ENCODE peak calls at places on chromosomes 6 and 20, in six cellular contexts. X is heart left ventricle, H is H1, R is uterus, K is A549, V is tibial nerve. F is an unnamed sample.

GRCh38 chr6:158836625-158837311 is 17.6 kb upstream of the EZR start:
- DNase-seq in X (no peak), H (no peak), R (no peak), K (no peak), V (no peak), F (no peak)

GRCh38 chr20:49281059-49281912 is 3.4 kb upstream of the ZNFX1 start:
- DNase-seq in X (no peak), H (no peak), R (no peak), K (peak), V (no peak), F (no peak)

GRCh38 chr20:3730803-3731370 is 1.6 kb upstream of the HSPA12B start:
- DNase-seq in X (peak), H (no peak), R (no peak), K (no peak), V (no peak), F (no peak)

GRCh38 chr6:133724726-133725125 is 164.2 kb upstream of the TCF21 start:
- DNase-seq in X (no peak), H (no peak), R (no peak), K (no peak), V (no peak), F (no peak)

GRCh38 chr6:127641905-127642304 is 64.9 kb downstream of the C6orf58 start:
- DNase-seq in X (no peak), H (peak), R (no peak), K (peak), V (no peak), F (no peak)

GRCh38 chr6:100078509-100078908 is 84.5 kb upstream of the MCHR2 start:
- DNase-seq in X (no peak), H (peak), R (no peak), K (peak), V (no peak), F (no peak)

GRCh38 chr6:1736346-1737105 is 126.8 kb downstream of the FOXC1 start:
- DNase-seq in X (no peak), H (no peak), R (no peak), K (no peak), V (no peak), F (no peak)

GRCh38 chr20:61532736-61533135 is 280.7 kb downstream of the CDH4 start:
- DNase-seq in X (no peak), H (no peak), R (no peak), K (no peak), V (no peak), F (no peak)

GRCh38 chr6:102298066-102298465 is 904.6 kb downstream of the GRIK2 start:
- DNase-seq in X (no peak), H (no peak), R (no peak), K (no peak), V (no peak), F (no peak)

GRCh38 chr6:105609375-105609991 is 206.6 kb upstream of the PREP start:
- DNase-seq in X (peak), H (no peak), R (peak), K (peak), V (no peak), F (no peak)

GRCh38 chr6:33610779-33611421 is 10.2 kb upstream of the ITPR3 start:
- DNase-seq in X (no peak), H (no peak), R (peak), K (no peak), V (peak), F (no peak)

GRCh38 chr6:152399409-152399808 is 237.8 kb downstream of the SYNE1 start:
- DNase-seq in X (no peak), H (no peak), R (no peak), K (no peak), V (no peak), F (no peak)

GRCh38 chr6:82458147-82458546 is 94.5 kb downstream of the TPBG start:
- DNase-seq in X (no peak), H (no peak), R (no peak), K (no peak), V (no peak), F (no peak)

GRCh38 chr6:27101824-27102223 is 145.7 kb upstream of the PRSS16 start:
- DNase-seq in X (no peak), H (no peak), R (no peak), K (no peak), V (no peak), F (no peak)

GRCh38 chr6:116568111-116568510 is 3.2 kb upstream of the RWDD1 start:
- DNase-seq in X (no peak), H (no peak), R (no peak), K (no peak), V (no peak), F (no peak)

GRCh38 chr20:62117658-62118057 is 4.6 kb upstream of the LSM14B start:
- DNase-seq in X (peak), H (no peak), R (no peak), K (no peak), V (no peak), F (no peak)

GRCh38 chr20:20780127-20780822 is 67.8 kb upstream of the RALGAPA2 start:
- DNase-seq in X (peak), H (no peak), R (no peak), K (peak), V (peak), F (peak)

GRCh38 chr20:64181391-64181790 is 17.1 kb downstream of the MYT1 start:
- DNase-seq in X (no peak), H (no peak), R (no peak), K (no peak), V (no peak), F (no peak)

GRCh38 chr6:134480593-134480992 is 162.7 kb upstream of the SGK1 start:
- DNase-seq in X (no peak), H (no peak), R (no peak), K (no peak), V (no peak), F (no peak)

DNA sequence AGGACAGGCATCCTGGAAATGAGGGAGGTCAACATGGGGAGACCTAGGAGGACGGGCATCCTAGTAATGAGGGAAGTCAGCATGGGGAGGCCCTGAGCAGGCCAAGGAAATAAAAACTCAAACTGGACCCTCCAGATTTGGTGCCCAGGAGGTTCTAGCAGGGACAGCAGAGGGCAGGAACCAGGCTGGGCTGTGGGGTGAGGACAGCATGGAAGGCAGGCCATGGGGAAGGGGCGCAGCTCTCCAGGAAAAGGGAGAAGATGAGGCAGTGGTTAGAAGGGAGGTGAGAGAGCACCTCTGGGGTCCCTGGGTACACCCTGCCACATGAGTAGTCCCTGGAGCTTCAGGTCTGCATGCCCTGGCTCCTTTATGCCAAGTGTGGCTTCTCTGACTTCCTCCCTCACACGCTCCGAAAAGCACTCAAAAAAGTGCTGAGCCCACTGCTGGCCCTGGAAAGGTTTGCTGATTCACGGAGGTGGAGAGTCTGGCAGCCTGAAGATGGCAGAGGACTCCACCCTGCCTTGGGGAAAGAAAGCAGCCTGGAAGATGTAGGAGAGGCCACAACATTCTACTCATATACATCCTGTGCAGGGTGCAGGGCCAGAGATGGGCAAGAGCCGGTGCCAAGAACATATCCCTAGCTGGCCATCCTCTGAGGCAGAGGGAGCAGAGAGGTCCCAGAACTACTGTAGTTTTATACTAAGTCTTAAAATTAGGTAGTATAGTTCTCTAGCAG is 154.9 kb downstream of the MRPL14 start:
- DNase-seq in X (no peak), H (no peak), R (peak), K (no peak), V (no peak), F (peak)
- H3K4me3 ChIP-seq in X (no peak), H (no peak), R (no peak), K (no peak), V (no peak), F (no peak)

GRCh38 chr20:652611-653109 is 340 bp downstream of the SRXN1 start:
- DNase-seq in X (peak), H (no peak), R (no peak), K (peak), V (no peak), F (no peak)
- H3K27ac ChIP-seq in X (peak), H (no peak), R (peak), K (peak), V (peak), F (peak)

DNA sequence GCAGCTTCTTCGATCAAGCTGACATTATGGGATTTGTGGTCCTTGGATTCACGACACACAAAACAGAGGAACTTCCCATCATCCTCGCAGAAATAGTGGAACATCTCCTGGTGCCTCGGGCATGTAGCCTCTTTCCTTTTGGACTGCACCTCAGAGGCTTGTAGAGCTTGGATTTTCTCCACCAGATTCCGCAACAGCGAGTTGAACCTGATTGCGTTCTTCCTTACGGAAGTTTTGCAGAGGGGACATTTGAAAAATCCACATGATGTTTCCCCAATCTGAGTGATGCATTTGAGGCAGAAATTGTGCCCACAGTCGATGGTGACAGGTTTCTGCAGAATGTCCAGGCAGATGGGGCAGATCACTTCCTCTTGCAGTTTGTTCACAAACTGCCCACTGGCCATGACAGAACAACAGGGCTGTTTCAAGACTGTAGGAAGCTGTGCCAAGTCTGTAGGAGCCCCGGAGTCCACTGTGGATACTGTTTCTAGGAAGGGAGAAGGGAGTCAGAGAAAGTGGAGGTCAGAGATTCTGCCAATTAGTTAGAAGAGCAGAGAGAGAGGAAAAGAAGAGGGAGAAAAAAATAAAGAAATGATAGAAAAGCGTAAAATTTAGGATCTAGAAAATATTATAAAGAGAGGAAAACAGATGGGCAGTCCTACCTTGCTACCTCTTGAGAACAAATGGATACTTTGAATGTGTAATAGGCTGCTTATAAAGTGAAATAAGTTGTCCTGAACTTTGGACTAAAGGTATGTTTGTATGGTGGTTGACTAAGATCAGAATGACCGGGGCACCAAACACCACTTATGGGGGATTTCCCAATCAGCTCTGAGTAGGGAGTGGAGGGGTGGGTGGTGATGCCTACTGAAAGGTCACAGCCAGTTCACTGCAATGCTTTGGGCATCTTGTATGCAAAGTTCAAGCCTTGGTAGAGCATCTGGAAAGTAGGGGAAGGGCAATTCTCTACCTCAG is at the start of gene TRIM31:
- DNase-seq in X (no peak), H (no peak), R (no peak), K (peak), V (no peak), F (no peak)
- TF ChIP-seq POLR2A in X (no peak), H (no peak), R (no peak), K (no peak), V (no peak), F (peak)

DNA sequence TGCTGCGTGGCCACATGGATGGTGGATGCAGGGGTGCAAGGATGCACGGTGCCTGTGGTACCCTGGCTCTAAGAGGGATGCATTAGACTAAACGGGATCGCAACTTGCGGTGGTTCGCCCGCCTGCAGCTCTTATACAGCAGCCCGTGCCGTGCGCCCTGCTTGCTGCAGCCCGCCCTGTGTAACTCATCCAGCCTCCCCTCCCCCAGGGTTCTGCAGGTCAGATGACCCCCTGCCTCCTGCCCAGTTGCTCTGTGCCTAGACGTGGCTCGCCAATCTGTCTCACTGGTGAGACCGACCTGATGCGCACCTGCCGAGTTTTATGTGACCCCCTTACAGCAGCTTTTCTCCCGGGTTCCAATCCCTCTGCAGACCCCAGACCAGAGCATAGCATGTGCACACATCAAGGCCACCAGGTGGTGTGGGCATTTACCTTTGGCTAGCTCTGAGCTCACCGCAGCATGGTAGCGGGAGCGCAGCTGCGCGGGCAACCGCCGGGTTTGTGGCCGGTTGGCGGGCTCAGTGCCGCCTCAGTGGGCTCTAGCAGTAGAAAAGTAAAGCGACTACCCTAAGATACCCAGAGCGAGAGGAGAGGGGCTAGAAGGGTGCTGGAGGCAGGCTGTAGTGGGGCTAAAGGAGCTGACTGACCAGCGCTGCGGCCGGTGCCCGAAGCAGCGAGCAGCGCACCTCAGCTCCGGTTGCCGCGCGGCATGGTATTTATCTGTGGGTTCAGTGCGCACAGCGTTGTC is 693 bp upstream of the GNAS-AS1 start:
- DNase-seq in X (no peak), H (no peak), R (no peak), K (no peak), V (no peak), F (no peak)
- H3K4me3 ChIP-seq in X (peak), H (peak), R (peak), K (no peak), V (peak), F (peak)

GRCh38 chr6:170051229-170052172 is 239.4 kb downstream of the DLL1 start:
- DNase-seq in X (no peak), H (no peak), R (no peak), K (no peak), V (no peak), F (no peak)

GRCh38 chr6:170048615-170049256 is 242.1 kb downstream of the DLL1 start:
- DNase-seq in X (peak), H (no peak), R (no peak), K (no peak), V (no peak), F (no peak)

GRCh38 chr6:170052991-170053821 is 237.7 kb downstream of the DLL1 start:
- DNase-seq in X (no peak), H (no peak), R (no peak), K (no peak), V (no peak), F (peak)

GRCh38 chr6:170049641-170050491 is 241.0 kb downstream of the DLL1 start:
- DNase-seq in X (peak), H (no peak), R (peak), K (no peak), V (peak), F (peak)

DNA sequence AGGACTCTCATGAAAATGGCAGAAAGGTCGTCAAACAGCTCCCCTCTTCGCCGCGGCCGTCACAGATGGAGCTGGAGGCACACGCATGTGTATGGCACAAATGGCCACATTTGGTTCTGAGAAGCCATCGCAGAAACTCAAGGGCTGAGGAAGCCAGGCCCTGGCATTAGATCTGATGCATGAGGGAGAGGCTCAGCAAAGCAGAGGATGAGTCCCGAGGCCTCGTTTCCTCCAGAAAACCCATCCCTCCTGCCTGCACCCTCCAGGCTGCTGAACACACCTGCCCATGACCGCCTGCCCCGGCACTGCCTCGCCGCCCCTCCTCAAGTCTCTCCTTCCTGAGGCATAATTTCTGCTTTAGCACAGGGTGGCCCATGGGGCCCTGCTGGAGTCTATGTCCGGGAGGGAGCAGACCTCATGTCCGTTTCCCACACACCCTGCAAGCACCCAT is 240.3 kb downstream of the DLL1 start:
- DNase-seq in X (no peak), H (no peak), R (no peak), K (no peak), V (no peak), F (peak)
- H3K27ac ChIP-seq in X (peak), H (no peak), R (peak), K (no peak), V (no peak), F (peak)

DNA sequence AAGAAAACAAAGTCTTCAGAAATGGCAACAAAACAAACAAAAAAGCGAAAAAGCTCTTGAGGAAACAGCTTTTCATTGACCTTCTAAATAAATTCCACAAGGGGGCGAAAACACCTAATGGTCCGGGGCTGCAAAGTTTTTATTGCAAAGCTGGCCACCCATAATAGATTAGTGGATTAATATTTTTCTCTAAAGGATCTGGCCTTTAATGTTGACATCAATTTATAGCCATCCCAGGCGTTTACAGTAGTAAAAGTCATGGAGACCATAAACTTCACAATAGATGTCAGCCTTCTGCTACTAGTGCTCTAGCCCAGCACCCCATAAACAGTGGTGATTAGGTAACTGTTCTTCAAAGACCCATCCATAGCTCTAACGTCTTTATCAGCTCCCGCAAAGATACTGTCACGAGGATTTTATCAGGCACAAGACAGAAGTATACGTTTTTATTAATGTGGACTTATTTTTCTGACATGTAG is 4.8 kb downstream of the CITED2 start:
- DNase-seq in X (no peak), H (no peak), R (no peak), K (peak), V (no peak), F (no peak)
- TF ChIP-seq POLR2A in X (no peak), H (no peak), R (no peak), K (no peak), V (no peak), F (no peak)

GRCh38 chr6:12007915-12008286 is 4.2 kb upstream of the HIVEP1 start:
- DNase-seq in X (no peak), H (no peak), R (no peak), K (no peak), V (no peak), F (no peak)
- H3K4me3 ChIP-seq in X (peak), H (peak), R (peak), K (peak), V (peak), F (peak)

GRCh38 chr6:53795702-53796450 is 1.1 kb downstream of the LRRC1 start:
- DNase-seq in X (peak), H (no peak), R (peak), K (no peak), V (no peak), F (peak)
- H3K27ac ChIP-seq in X (peak), H (no peak), R (peak), K (peak), V (peak), F (peak)

GRCh38 chr6:169253745-169254238 is at the start of gene THBS2:
- DNase-seq in X (peak), H (no peak), R (peak), K (no peak), V (no peak), F (peak)
- TF ChIP-seq POLR2A in X (peak), H (no peak), R (peak), K (no peak), V (peak), F (no peak)

F was measured in Peyer's patch.